ENCODE peak calls at places on chromosomes 4 and X, in eight cellular contexts. B is nephron progenitor cell; G is mucosa of descending colon; R is pons; H is SK-MEL-5; Q is stimulated activated CD8-positive, alpha-beta memory T cell treated with anti-CD3 and anti-CD28 coated beads, Interleukin-7, amount 100 ng/mL, for 1 hour; M is cardiac muscle cell; K is stimulated activated CD4-positive, alpha-beta T cell treated with anti-CD3 and anti-CD28 coated beads, Interleukin-4, amount 100 ng/mL, for 4 hours. V is an unnamed sample.
A peak's percentile ranks its signal among the peaks of the same experiment; 100 is the strongest.

GRCh38 chr4:5364406-5364805 is 313.1 kb downstream of the STK32B start:
- DNase-seq in R (no peak), H (no peak), G (no peak), K (no peak), B (no peak), Q (no peak), M (no peak), V (no peak)

GRCh38 chrX:3939967-3940610 is 226.6 kb upstream of the PRKX start:
- DNase-seq in B (no peak), G (no peak), M (peak; percentile 11), Q (no peak), H (peak; percentile 55), R (no peak), K (no peak), V (no peak)

GRCh38 chrX:118627084-118627758 is 100.2 kb upstream of the IL13RA1 start:
- DNase-seq in H (peak; percentile 24), G (no peak), B (no peak), Q (no peak), R (no peak), M (no peak), K (no peak), V (no peak)

GRCh38 chr4:2825184-2825506 is 18.5 kb upstream of the ADD1 start:
- DNase-seq in R (no peak), K (no peak), H (no peak), M (no peak), B (no peak), G (no peak), Q (no peak), V (no peak)

GRCh38 chrX:40083979-40084359 is 13.8 kb downstream of the BCOR start:
- DNase-seq in M (no peak), K (no peak), H (no peak), R (no peak), G (peak; percentile 30), B (no peak), Q (no peak), V (no peak)

GRCh38 chr4:109548655-109549054 is 11.4 kb upstream of the MCUB start:
- DNase-seq in B (no peak), R (peak; percentile 29), G (no peak), H (no peak), Q (no peak), M (peak; percentile 72), K (peak; percentile 38), V (no peak)

GRCh38 chr4:161564230-161564834 is 599.5 kb downstream of the FSTL5 start:
- DNase-seq in K (no peak), B (no peak), G (no peak), M (peak; percentile 39), R (no peak), H (peak; percentile 37), Q (no peak), V (no peak)

GRCh38 chrX:140439455-140439854 is 65.4 kb downstream of the SOX3 start:
- DNase-seq in B (peak; percentile 79), G (peak; percentile 18), R (no peak), M (no peak), Q (no peak), K (no peak), H (no peak), V (no peak)

GRCh38 chr4:73822389-73822788 is 14.1 kb upstream of the CXCL6 start:
- DNase-seq in Q (no peak), B (no peak), G (no peak), K (no peak), M (no peak), H (no peak), R (no peak), V (no peak)

GRCh38 chr4:37816006-37816405 is 10.5 kb upstream of the PGM2 start:
- DNase-seq in M (no peak), B (no peak), K (no peak), G (no peak), Q (no peak), R (no peak), H (no peak), V (no peak)

GRCh38 chrX:38616904-38617303 is 55.6 kb downstream of the TSPAN7 start:
- DNase-seq in Q (no peak), K (no peak), R (no peak), H (no peak), M (peak; percentile 1), G (no peak), B (no peak), V (no peak)

GRCh38 chr4:73348185-73348584 is 55.9 kb upstream of the ALB start:
- DNase-seq in Q (no peak), B (no peak), R (no peak), K (no peak), H (no peak), G (no peak), M (no peak), V (no peak)

GRCh38 chr4:7043521-7044414 is 596 bp downstream of the TADA2B start:
- DNase-seq in B (peak; percentile 57), K (peak; percentile 45), Q (peak; percentile 22), G (peak; percentile 77), M (peak; percentile 50), R (no peak), H (peak; percentile 23), V (peak; percentile 58)

GRCh38 chr4:158189409-158189808 is 16.6 kb upstream of the GASK1B start:
- DNase-seq in K (no peak), H (no peak), R (no peak), B (no peak), G (no peak), M (no peak), Q (no peak), V (no peak)

GRCh38 chrX:69234624-69235023 is 69.4 kb upstream of the PJA1 start:
- DNase-seq in K (no peak), R (no peak), B (no peak), M (no peak), H (no peak), G (no peak), Q (no peak), V (no peak)

GRCh38 chrX:22666441-22666840 is 333.3 kb upstream of the DDX53 start:
- DNase-seq in M (peak; percentile 60), R (peak; percentile 31), K (no peak), G (no peak), B (peak; percentile 21), H (peak; percentile 75), Q (no peak), V (no peak)

GRCh38 chr4:70704333-70705145 is 16.2 kb downstream of the UTP3 start:
- DNase-seq in H (peak; percentile 71), B (peak; percentile 88), Q (peak; percentile 30), R (peak; percentile 63), G (peak; percentile 89), K (peak; percentile 45), M (peak; percentile 71), V (peak; percentile 88)

GRCh38 chrX:261858-262390 is 19.3 kb upstream of the PLCXD1 start:
- DNase-seq in B (no peak), H (no peak), G (peak; percentile 9), R (no peak), M (no peak), Q (no peak), K (no peak), V (no peak)

GRCh38 chrX:115047715-115048114 is 30.3 kb upstream of the IL13RA2 start:
- DNase-seq in R (no peak), K (no peak), M (no peak), H (no peak), G (no peak), Q (no peak), B (no peak), V (no peak)

GRCh38 chr4:37815591-37815990 is 10.9 kb upstream of the PGM2 start:
- DNase-seq in R (no peak), B (no peak), G (no peak), M (no peak), H (no peak), Q (no peak), K (no peak), V (no peak)

GRCh38 chr4:78065514-78066192 is 8.5 kb downstream of the FRAS1 start:
- DNase-seq in R (no peak), B (no peak), G (no peak), Q (no peak), M (no peak), K (no peak), H (no peak), V (no peak)

GRCh38 chr4:165384186-165384585 is 5.4 kb downstream of the CPE start:
- DNase-seq in Q (no peak), G (no peak), K (no peak), B (no peak), M (no peak), R (no peak), H (no peak), V (no peak)

GRCh38 chrX:120486786-120487185 is 17.7 kb upstream of the LAMP2 start:
- DNase-seq in K (no peak), R (no peak), Q (no peak), G (no peak), B (no peak), M (no peak), H (no peak), V (no peak)

GRCh38 chr4:147891476-147892115 is 159.7 kb downstream of the ARHGAP10 start:
- DNase-seq in Q (no peak), H (no peak), M (no peak), R (no peak), B (no peak), K (no peak), G (no peak), V (no peak)

V was measured in transverse colon.